ENCODE peak calls at places on chromosomes 6 and 20, in four cellular contexts. I is cerebellar cortex, Z is amniotic stem cell, J is amygdala. G is an unnamed sample.

GRCh38 chr6:34746104-34746846 is 11.0 kb upstream of the SNRPC start:
- DNase-seq in Z (no peak), I (no peak), J (no peak), G (no peak)

GRCh38 chr6:223136-223535 is 69.2 kb upstream of the DUSP22 start:
- DNase-seq in I (no peak), J (no peak), Z (no peak), G (no peak)

GRCh38 chr20:17525650-17526049 is 5.5 kb downstream of the BFSP1 start:
- DNase-seq in J (no peak), Z (no peak), I (peak), G (peak)

GRCh38 chr6:90790696-90791095 is 203.8 kb upstream of the MAP3K7 start:
- DNase-seq in J (no peak), Z (no peak), I (no peak), G (no peak)

GRCh38 chr20:59835448-59836395 is 97.7 kb downstream of the SYCP2 start:
- DNase-seq in Z (no peak), I (peak), J (peak), G (peak)

GRCh38 chr6:27224729-27225128 is 22.8 kb upstream of the PRSS16 start:
- DNase-seq in J (no peak), I (no peak), Z (no peak), G (no peak)

GRCh38 chr6:101608724-101609123 is 215.2 kb downstream of the GRIK2 start:
- DNase-seq in Z (no peak), J (no peak), I (no peak), G (peak)

GRCh38 chr6:133432021-133432989 is 191.1 kb downstream of the EYA4 start:
- DNase-seq in J (no peak), Z (no peak), I (no peak), G (no peak)

GRCh38 chr6:149716584-149716983 is 1.3 kb downstream of the LATS1 start:
- DNase-seq in Z (no peak), J (no peak), I (no peak), G (no peak)

GRCh38 chr6:16367584-16367970 is 129.2 kb downstream of the GMPR start:
- DNase-seq in J (no peak), I (no peak), Z (no peak), G (no peak)

GRCh38 chr6:1604347-1604990 is 5.2 kb upstream of the FOXC1 start:
- DNase-seq in J (no peak), I (peak), Z (no peak), G (no peak)